ENCODE peak calls at places on chromosomes 16 and 17, in seven cellular contexts. Z is AG09319, T is HFFc6, R is heart left ventricle, K is IMR-90, A is cardiac muscle cell, P is endothelial cell of umbilical vein. U is an unnamed sample.

GRCh38 chr16:20879175-20880053 is 20.7 kb downstream of the DCUN1D3 start:
- DNase-seq in Z (no peak), T (peak), R (no peak), K (peak), A (peak), P (peak), U (no peak)

GRCh38 chr16:76265434-76266045 is 11.7 kb upstream of the CNTNAP4 start:
- DNase-seq in Z (no peak), T (no peak), R (no peak), K (peak), A (peak), P (no peak), U (peak)

GRCh38 chr16:4330277-4330882 is 14.5 kb downstream of the GLIS2 start:
- DNase-seq in Z (no peak), T (peak), R (peak), K (peak), A (peak), P (peak), U (no peak)

GRCh38 chr17:57466042-57466471 is 209.7 kb downstream of the MSI2 start:
- DNase-seq in Z (no peak), T (no peak), R (no peak), K (no peak), A (no peak), P (no peak), U (no peak)

GRCh38 chr17:58624751-58625150 is 67.1 kb downstream of the TEX14 start:
- DNase-seq in Z (no peak), T (no peak), R (no peak), K (no peak), A (no peak), P (no peak), U (no peak)

GRCh38 chr17:52470553-52470952 is 312.0 kb upstream of the CA10 start:
- DNase-seq in Z (no peak), T (no peak), R (no peak), K (no peak), A (no peak), P (no peak), U (no peak)

GRCh38 chr16:4904942-4905615 is 31.9 kb downstream of the PPL start:
- DNase-seq in Z (no peak), T (no peak), R (no peak), K (no peak), A (no peak), P (no peak), U (no peak)

GRCh38 chr16:30927789-30928378 is 4.5 kb downstream of the FBXL19 start:
- DNase-seq in Z (no peak), T (no peak), R (no peak), K (peak), A (peak), P (peak), U (no peak)

GRCh38 chr17:59652119-59652518 is 32.4 kb downstream of the CLTC start:
- DNase-seq in Z (peak), T (peak), R (no peak), K (peak), A (peak), P (no peak), U (no peak)

GRCh38 chr16:50326835-50327465 is 41.8 kb downstream of the BRD7 start:
- DNase-seq in Z (no peak), T (no peak), R (no peak), K (peak), A (peak), P (no peak), U (peak)

GRCh38 chr16:4649744-4650442 is 25.3 kb downstream of the MGRN1 start:
- DNase-seq in Z (no peak), T (no peak), R (no peak), K (no peak), A (no peak), P (no peak), U (no peak)

GRCh38 chr17:29461807-29462206 is 71.6 kb downstream of the TAOK1 start:
- DNase-seq in Z (peak), T (no peak), R (no peak), K (no peak), A (peak), P (no peak), U (no peak)

GRCh38 chr17:81395600-81396277 is 482 bp downstream of the BAHCC1 start:
- DNase-seq in Z (no peak), T (no peak), R (no peak), K (no peak), A (no peak), P (no peak), U (no peak)

GRCh38 chr16:56332464-56333079 is 92.8 kb downstream of the AMFR start:
- DNase-seq in Z (no peak), T (peak), R (peak), K (peak), A (peak), P (peak), U (peak)

GRCh38 chr16:4660454-4661007 is 32.8 kb upstream of the NUDT16L1 start:
- DNase-seq in Z (no peak), T (no peak), R (peak), K (peak), A (peak), P (peak), U (no peak)

GRCh38 chr16:22663389-22664064 is 150.4 kb upstream of the HS3ST2 start:
- DNase-seq in Z (no peak), T (no peak), R (no peak), K (no peak), A (no peak), P (no peak), U (no peak)

DNA sequence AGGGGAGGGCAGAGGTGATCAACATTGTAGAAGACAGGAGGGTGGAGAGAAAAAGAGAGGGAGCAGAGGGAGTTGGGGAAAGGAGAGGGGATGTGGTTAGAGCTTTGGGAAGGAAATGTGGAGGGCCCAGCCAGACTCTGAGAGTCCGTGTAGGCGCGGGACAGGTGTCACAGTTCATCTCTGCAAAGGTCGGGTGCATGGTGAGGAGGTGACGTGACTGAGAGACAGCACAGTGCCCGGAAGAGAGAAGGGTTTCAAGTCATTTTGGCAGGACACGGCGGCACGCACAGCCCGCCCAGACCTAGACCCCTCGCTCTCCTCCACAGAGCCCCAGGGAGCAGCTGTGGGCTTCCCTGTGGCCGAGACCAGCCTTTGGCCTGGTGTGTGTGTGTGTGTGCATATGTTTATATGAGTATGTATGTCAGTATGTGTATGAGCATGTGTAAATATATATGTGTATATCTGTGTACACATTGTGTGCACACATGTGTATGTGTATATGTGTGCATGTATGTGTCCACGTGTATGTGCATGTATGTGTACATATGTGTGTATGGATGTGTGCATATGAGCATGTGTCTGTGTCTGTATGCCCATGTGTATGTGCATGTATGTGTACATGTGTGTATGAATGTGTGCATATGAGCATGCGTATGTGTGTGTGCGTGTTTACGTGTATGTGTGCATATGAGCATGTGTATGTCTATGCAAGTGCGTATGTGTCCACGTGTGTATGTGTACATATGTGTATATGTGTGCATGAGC is 104.6 kb downstream of the SEC14L1 start:
- DNase-seq in Z (no peak), T (no peak), R (peak), K (no peak), A (no peak), P (no peak), U (no peak)
- TF ChIP-seq CTCF in Z (no peak), T (no peak), R (no peak), K (no peak), A (no peak), P (no peak), U (no peak)

DNA sequence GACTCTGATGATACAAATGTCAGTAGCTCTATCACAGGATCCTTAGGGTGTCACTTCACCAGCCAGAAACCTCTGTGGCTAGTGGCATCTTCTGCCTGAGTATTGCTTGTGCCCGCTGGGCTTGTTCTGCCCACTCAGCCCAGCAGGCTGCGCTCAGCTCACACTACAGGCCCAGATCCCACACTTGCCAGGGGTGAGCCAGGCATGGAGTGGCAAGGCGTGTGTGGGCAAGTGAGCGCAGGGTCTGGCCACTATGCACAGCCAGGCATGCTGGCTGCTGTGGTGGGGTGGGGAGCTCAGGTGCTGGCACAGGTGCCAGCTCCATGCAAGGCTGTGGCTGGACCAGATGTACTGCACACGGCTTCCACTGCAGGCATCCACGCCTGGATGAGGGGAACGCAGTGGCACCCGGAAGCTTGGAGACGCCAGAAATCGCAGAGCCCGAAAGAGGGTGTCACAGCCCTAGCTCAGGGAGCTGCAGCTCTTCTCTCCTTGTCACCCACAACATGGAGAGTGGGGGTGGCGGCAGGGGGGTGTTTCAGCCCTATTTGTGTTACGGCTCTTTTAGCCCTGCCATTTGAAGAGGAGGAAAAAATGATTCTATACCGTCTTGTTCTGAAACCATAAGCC is 10.2 kb downstream of the CFAP97D1 start:
- DNase-seq in Z (no peak), T (peak), R (no peak), K (no peak), A (peak), P (no peak), U (no peak)
- TF ChIP-seq CTCF in Z (no peak), T (peak), R (no peak), K (peak), A (peak), P (peak), U (peak)

GRCh38 chr16:1102921-1103648 is 7.0 kb upstream of the C1QTNF8 start:
- DNase-seq in Z (no peak), T (peak), R (peak), K (no peak), A (peak), P (peak), U (no peak)
- TF ChIP-seq CTCF in Z (peak), T (peak), R (peak), K (peak), A (peak), P (peak), U (peak)

GRCh38 chr17:8249621-8250020 is 532 bp downstream of the PFAS start:
- DNase-seq in Z (no peak), T (no peak), R (no peak), K (no peak), A (no peak), P (no peak), U (no peak)

GRCh38 chr17:8244768-8245167 is 3.1 kb downstream of the CTC1 start:
- DNase-seq in Z (no peak), T (no peak), R (no peak), K (no peak), A (no peak), P (no peak), U (no peak)

GRCh38 chr17:8248751-8249607 is at the start of gene PFAS:
- DNase-seq in Z (peak), T (peak), R (peak), K (peak), A (peak), P (peak), U (no peak)

GRCh38 chr17:8237886-8238285 is 10.0 kb downstream of the CTC1 start:
- DNase-seq in Z (no peak), T (no peak), R (no peak), K (no peak), A (no peak), P (no peak), U (no peak)

GRCh38 chr17:8243827-8244226 is 4.0 kb downstream of the CTC1 start:
- DNase-seq in Z (no peak), T (no peak), R (no peak), K (no peak), A (no peak), P (no peak), U (no peak)
- TF ChIP-seq CTCF in Z (no peak), T (no peak), R (no peak), K (no peak), A (no peak), P (no peak), U (no peak)

DNA sequence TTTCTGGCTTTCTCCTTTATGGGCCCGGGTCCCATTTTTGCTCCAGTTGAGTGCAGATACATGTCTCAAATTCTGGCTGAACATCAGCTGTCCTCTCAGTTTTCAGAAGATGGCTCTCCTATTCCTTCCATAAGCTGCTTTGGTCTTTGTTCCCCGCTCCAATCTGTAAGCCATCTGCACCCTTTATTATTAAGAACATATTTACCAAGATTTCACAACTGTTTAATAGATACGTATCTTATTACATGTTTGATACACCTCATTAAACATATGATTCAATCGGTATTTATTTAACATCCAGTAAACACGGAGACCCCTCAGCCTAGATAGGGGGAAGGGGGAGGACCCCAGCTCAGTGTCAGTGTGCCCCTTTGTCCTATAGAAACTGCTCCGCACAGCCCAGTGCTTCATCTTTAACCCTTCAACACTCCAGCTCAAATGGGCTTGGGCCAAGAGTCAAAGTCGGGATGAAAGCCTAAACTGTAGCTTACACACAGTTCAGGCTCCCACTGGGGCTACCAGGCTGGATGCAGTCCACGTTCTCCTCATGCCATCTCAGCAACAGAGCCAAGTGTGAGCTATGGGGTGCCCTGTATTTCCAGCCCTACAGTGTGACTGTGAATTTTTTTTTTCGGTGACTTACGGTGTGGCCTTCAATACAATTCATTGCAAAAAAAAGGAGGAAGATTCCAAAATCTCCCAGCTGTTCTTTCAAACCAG is 166.0 kb upstream of the ZFHX3 start:
- DNase-seq in Z (peak), T (no peak), R (no peak), K (peak), A (no peak), P (no peak), U (no peak)
- TF ChIP-seq CTCF in Z (no peak), T (no peak), R (no peak), K (no peak), A (no peak), P (no peak), U (no peak)

GRCh38 chr17:18144261-18144660 is 35.7 kb downstream of the MYO15A start:
- DNase-seq in Z (no peak), T (no peak), R (no peak), K (no peak), A (no peak), P (no peak), U (no peak)

GRCh38 chr17:18148586-18148985 is 35.0 kb upstream of the ALKBH5 start:
- DNase-seq in Z (no peak), T (no peak), R (no peak), K (no peak), A (no peak), P (no peak), U (no peak)

GRCh38 chr17:18145811-18146210 is 37.3 kb downstream of the MYO15A start:
- DNase-seq in Z (no peak), T (no peak), R (no peak), K (no peak), A (no peak), P (no peak), U (no peak)

GRCh38 chr17:18146259-18146658 is 37.4 kb upstream of the ALKBH5 start:
- DNase-seq in Z (no peak), T (no peak), R (no peak), K (no peak), A (no peak), P (no peak), U (no peak)

GRCh38 chr17:18146980-18147379 is 36.6 kb upstream of the ALKBH5 start:
- DNase-seq in Z (no peak), T (no peak), R (no peak), K (no peak), A (no peak), P (no peak), U (no peak)
- TF ChIP-seq CTCF in Z (no peak), T (no peak), R (no peak), K (no peak), A (no peak), P (no peak), U (no peak)